ENCODE peak calls at places on chromosomes 2 and 18, in nine cellular contexts. O, D, L, F, Y, P, S, G and Q are unnamed samples.

GRCh38 chr2:232838406-232838874 is 31.6 kb upstream of the SNORC start:
- DNase-seq in O (no peak), D (no peak), L (no peak), F (peak), Y (peak), P (peak), S (no peak), G (no peak), Q (no peak)

GRCh38 chr18:79478484-79479113 is 82.9 kb downstream of the NFATC1 start:
- DNase-seq in O (no peak), D (no peak), L (no peak), F (no peak), Y (no peak), P (no peak), S (no peak), G (no peak), Q (no peak)

GRCh38 chr2:128370468-128371247 is 52.0 kb upstream of the HS6ST1 start:
- DNase-seq in O (peak), D (no peak), L (no peak), F (no peak), Y (peak), P (peak), S (no peak), G (no peak), Q (no peak)

GRCh38 chr2:84687498-84688149 is 171.3 kb downstream of the DNAH6 start:
- DNase-seq in O (no peak), D (no peak), L (no peak), F (peak), Y (no peak), P (no peak), S (no peak), G (no peak), Q (no peak)

GRCh38 chr2:143083636-143084035 is 45.6 kb upstream of the ARHGAP15 start:
- DNase-seq in O (no peak), D (no peak), L (no peak), F (peak), Y (no peak), P (peak), S (no peak), G (no peak), Q (no peak)

GRCh38 chr18:23229472-23229871 is 94.2 kb downstream of the CABLES1 start:
- DNase-seq in O (no peak), D (no peak), L (no peak), F (no peak), Y (no peak), P (peak), S (no peak), G (no peak), Q (no peak)

GRCh38 chr2:101040072-101040471 is 38.0 kb downstream of the RPL31 start:
- DNase-seq in O (no peak), D (no peak), L (no peak), F (no peak), Y (peak), P (no peak), S (no peak), G (no peak), Q (no peak)

GRCh38 chr2:42838133-42838532 is 45.8 kb upstream of the HAAO start:
- DNase-seq in O (no peak), D (no peak), L (no peak), F (no peak), Y (no peak), P (no peak), S (no peak), G (no peak), Q (no peak)

GRCh38 chr2:112711356-112711755 is 9.5 kb upstream of the NT5DC4 start:
- DNase-seq in O (no peak), D (no peak), L (no peak), F (no peak), Y (no peak), P (no peak), S (no peak), G (no peak), Q (no peak)

GRCh38 chr2:8160959-8161358 is 520.9 kb upstream of the ID2 start:
- DNase-seq in O (no peak), D (no peak), L (no peak), F (no peak), Y (no peak), P (no peak), S (no peak), G (no peak), Q (no peak)

GRCh38 chr18:62720766-62721613 is 5.6 kb downstream of the PHLPP1 start:
- DNase-seq in O (no peak), D (no peak), L (no peak), F (no peak), Y (no peak), P (no peak), S (no peak), G (no peak), Q (no peak)
- H3K27ac ChIP-seq in O (no peak), D (no peak), L (no peak), F (no peak), Y (no peak), P (no peak), S (no peak), G (no peak), Q (peak)

GRCh38 chr18:2906522-2907458 is 60.0 kb downstream of the EMILIN2 start:
- DNase-seq in O (no peak), D (peak), L (peak), F (peak), Y (peak), P (no peak), S (no peak), G (peak), Q (no peak)
- H3K27ac ChIP-seq in O (peak), D (no peak), L (peak), F (peak), Y (peak), P (no peak), S (peak), G (peak), Q (no peak)

GRCh38 chr2:239002960-239003932 is 155.4 kb downstream of the TWIST2 start:
- DNase-seq in O (no peak), D (no peak), L (no peak), F (no peak), Y (no peak), P (peak), S (no peak), G (no peak), Q (no peak)

GRCh38 chr2:239000500-239001073 is 152.7 kb downstream of the TWIST2 start:
- DNase-seq in O (no peak), D (no peak), L (no peak), F (no peak), Y (no peak), P (no peak), S (no peak), G (no peak), Q (no peak)

GRCh38 chr2:239003933-239004636 is 156.2 kb downstream of the TWIST2 start:
- DNase-seq in O (no peak), D (no peak), L (no peak), F (no peak), Y (no peak), P (no peak), S (no peak), G (no peak), Q (no peak)

GRCh38 chr2:239001794-239002193 is 153.9 kb downstream of the TWIST2 start:
- DNase-seq in O (no peak), D (no peak), L (no peak), F (no peak), Y (no peak), P (no peak), S (no peak), G (no peak), Q (no peak)

DNA sequence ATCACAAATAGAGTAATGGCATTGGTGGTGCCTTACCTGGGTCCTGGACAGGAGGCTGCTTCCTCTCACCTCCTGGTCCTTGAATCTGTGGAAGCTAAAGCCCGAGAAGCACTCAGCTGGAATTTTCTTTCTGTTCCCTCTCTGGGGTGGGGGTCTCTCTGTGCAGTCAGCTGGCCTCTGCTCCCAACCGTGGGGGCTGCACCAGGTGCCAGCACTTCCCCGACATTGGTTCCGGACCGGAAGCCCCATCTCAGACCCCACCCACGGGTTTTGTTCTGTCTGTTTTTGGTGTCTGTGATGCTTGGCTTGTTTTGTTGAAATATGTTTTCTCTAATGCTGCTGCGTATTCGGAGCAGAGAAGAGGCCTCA is 154.7 kb downstream of the TWIST2 start:
- DNase-seq in O (no peak), D (no peak), L (no peak), F (no peak), Y (no peak), P (no peak), S (no peak), G (no peak), Q (no peak)
- H3K27ac ChIP-seq in O (peak), D (no peak), L (no peak), F (no peak), Y (no peak), P (no peak), S (peak), G (no peak), Q (no peak)

DNA sequence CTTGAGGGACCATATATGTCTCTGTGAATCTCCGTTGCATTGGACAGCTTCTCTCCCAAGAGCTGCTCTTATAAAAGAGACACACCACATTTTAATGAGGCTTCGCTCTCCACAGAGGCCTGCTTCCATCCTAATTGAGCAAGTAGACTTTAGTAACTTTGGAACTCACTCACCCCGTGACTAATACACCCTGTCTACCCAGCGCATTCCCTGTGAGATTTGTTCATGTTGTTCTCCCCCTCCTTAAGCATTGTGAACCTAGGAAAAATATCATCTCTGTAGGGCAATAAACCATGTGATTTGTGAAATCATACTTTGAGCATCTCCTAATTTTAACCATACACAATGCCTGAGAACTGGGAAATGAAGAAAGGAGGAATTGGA is 56.9 kb downstream of the MCFD2 start:
- DNase-seq in O (no peak), D (no peak), L (no peak), F (no peak), Y (no peak), P (peak), S (no peak), G (no peak), Q (no peak)
- H3K27ac ChIP-seq in O (peak), D (no peak), L (no peak), F (no peak), Y (peak), P (peak), S (peak), G (peak), Q (no peak)

GRCh38 chr2:171482308-171482707 is 40.0 kb upstream of the CYBRD1 start:
- DNase-seq in O (no peak), D (no peak), L (no peak), F (no peak), Y (no peak), P (no peak), S (no peak), G (no peak), Q (no peak)
- H3K27ac ChIP-seq in O (no peak), D (peak), L (no peak), F (no peak), Y (no peak), P (no peak), S (no peak), G (no peak), Q (no peak)

DNA sequence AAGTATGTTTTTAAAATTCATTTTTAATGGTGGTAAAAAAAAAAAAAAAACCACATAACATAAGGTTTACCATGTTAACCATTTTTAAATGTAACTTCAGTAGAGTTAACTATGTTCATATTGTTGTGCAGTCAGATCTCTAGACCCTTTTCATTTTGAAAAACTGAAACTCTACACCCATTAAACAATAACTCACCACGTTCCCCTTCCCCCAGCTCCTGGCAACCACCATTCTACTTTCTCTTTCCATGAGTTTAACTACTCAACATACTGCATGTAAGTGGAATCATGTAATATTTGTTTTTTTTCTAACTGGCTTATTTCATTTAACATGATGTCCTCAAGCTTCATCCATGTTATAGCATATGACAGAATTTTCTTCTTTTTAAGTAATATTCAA is 90.8 kb downstream of the SPTBN1 start:
- DNase-seq in O (no peak), D (no peak), L (no peak), F (no peak), Y (no peak), P (no peak), S (no peak), G (no peak), Q (no peak)
- H3K27ac ChIP-seq in O (no peak), D (no peak), L (no peak), F (no peak), Y (peak), P (no peak), S (no peak), G (peak), Q (no peak)

DNA sequence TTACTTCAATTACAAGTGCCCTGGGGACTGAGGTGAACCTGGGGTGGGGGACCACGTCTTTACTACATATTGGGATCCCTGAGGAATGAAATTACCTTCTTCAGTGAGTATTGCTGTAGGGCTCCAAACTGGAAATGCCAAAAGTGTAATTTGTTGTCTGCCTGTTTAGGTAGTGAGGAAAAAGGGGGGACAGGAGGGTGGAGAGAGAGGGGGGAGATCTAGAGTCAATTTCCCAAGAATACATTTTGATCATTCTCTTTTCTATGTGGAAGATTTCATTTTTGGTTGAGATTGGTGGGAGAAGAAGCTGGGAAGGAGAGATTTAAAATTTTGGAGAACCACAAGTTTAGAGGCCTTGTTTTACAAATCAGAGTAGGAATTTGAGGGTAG is 101.1 kb downstream of the SPTBN1 start:
- DNase-seq in O (no peak), D (no peak), L (no peak), F (no peak), Y (no peak), P (no peak), S (no peak), G (no peak), Q (no peak)
- H3K27ac ChIP-seq in O (peak), D (peak), L (peak), F (peak), Y (peak), P (no peak), S (peak), G (peak), Q (no peak)